ENCODE peak calls at places on chromosomes 5 and 9, in four cellular contexts. M is GM12878, P is K562, T is SK-N-SH. N is an unnamed sample.
A peak's percentile ranks its signal among the peaks of the same experiment; 100 is the strongest.

GRCh38 chr5:16378762-16379161 is 86.8 kb downstream of the ZNF622 start:
- DNase-seq in M (no peak), P (no peak), T (no peak), N (no peak)

GRCh38 chr9:84750152-84750865 is 80.8 kb downstream of the NTRK2 start:
- DNase-seq in P (no peak), M (no peak), T (no peak), N (no peak)

GRCh38 chr5:98904786-98905185 is 24.0 kb downstream of the CHD1 start:
- DNase-seq in P (no peak), T (no peak), M (no peak), N (peak; percentile 63)

GRCh38 chr5:9498541-9499497 is 47.1 kb downstream of the SEMA5A start:
- DNase-seq in P (peak; percentile 31), M (no peak), T (no peak), N (peak; percentile 20)

GRCh38 chr9:91180240-91180929 is 181.3 kb downstream of the AUH start:
- DNase-seq in T (no peak), P (no peak), M (no peak), N (no peak)

GRCh38 chr9:133714606-133715294 is 23.4 kb downstream of the SARDH start:
- DNase-seq in T (peak; percentile 59), P (no peak), M (no peak), N (peak; percentile 84)

GRCh38 chr5:147303251-147303650 is 68.4 kb downstream of the STK32A start:
- DNase-seq in M (no peak), P (no peak), T (no peak), N (peak; percentile 16)

GRCh38 chr5:178492278-178492677 is 97.9 kb downstream of the COL23A1 start:
- DNase-seq in P (no peak), T (no peak), M (no peak), N (no peak)

GRCh38 chr9:97425336-97425991 is 13.6 kb downstream of the TDRD7 start:
- DNase-seq in P (no peak), M (no peak), T (no peak), N (no peak)
- TF ChIP-seq MXI1 in P (no peak), M (no peak), T (no peak), N (no peak)

DNA sequence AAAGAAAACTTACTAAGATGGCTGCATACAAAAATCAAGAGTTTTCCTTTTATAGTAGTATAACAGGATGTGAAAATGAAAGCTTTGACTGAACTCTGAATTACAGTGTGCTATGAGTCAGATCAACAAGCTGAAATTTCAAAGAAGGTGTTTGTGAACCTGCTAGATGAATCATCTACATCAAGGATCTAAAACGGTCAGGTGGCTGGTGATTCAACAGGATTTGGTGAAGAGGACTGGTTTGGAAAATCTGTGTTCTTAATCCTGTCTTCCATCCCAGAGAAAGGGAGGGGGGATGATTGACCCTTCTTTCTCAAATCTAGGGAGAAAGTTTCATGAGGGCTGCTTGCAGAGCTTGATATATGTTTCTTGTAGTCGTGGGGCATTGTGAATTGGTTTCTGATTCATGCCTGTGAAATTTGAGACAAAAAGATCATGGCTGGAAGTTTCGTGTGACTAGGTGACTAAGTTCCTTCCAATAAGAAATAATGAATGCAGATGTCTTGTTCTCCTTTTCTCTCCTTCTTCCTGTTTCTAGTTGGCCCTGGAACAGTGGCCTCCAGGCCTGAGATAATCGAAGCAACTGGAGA is 67.0 kb downstream of the MRPS30 start:
- DNase-seq in T (no peak), M (peak; percentile 55), P (no peak), N (peak; percentile 52)
- TF ChIP-seq RCOR1 in T (no peak), M (no peak), P (no peak), N (no peak)

DNA sequence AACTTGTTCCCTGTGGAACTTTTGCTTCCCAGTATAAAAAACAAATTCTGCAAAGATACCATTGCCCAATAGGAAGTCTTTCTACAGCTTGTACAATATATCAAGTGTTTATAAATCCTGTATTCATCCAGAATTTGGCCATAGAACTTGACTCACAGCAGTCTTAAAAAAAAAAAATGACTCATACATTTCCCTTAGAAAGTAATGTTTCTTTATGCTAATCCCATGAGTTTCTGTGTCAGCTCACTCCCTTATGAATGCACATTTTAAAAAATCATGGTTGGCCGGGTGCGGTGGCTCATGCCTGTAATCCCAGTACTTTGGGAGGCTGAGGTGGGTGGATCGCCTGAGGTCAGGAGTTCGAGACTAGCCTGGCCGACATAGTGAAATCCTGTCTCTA is 89.3 kb upstream of the DMRT1 start:
- DNase-seq in M (no peak), T (no peak), P (no peak), N (peak; percentile 97)
- TF ChIP-seq MXI1 in M (no peak), T (no peak), P (no peak), N (no peak)

DNA sequence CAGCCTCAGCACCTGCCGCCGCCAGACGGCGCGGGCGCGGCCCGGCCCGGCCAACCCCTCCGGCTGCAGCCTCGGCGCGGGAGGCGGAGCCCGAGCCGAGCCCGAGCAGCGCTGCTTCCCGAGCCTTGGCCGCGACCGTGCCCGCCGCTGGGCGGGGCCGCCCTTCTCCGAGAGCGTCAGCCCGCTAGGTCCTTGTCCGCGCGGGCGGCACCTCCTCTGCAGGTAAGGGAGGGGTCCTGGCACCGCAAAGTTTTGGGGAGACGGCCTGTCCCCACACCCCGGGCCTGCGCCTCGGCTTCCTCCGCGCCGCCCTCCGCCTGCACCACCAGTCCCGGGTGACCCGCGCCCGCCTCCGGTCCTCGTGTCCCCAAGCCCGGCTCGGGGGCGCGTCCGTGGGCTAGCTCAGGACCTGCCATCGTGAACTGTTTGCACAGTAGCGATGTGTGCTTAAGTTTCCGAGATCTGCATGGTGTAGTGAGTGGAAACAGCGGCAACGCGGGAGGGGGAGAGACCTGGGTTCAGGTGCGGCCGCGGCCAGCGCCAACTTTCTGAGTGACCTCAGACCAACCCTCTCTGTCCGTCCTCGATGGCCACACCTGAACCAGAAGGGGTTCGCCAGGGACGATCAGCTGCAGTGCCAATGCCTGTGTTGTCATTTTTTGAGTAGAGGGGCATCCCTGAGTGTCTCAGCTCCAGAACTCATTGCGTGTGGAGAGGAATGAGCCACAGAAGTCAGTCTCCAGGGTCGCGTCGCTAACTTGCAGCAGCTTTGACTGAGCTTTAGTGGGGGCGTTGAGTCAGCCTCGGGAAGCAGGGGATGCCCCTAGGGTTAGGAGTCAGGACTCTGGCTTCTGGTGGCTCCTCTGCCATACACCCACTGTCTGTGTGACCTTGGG is at the start of gene FRMPD1:
- DNase-seq in T (peak; percentile 92), P (peak; percentile 75), M (no peak), N (peak; percentile 14)
- TF ChIP-seq RCOR1 in T (no peak), P (no peak), M (no peak), N (no peak)

GRCh38 chr5:89698028-89698427 is 711.5 kb downstream of the CETN3 start:
- DNase-seq in P (no peak), T (no peak), M (no peak), N (no peak)

GRCh38 chr5:89690331-89690730 is 719.2 kb downstream of the CETN3 start:
- DNase-seq in M (no peak), P (no peak), T (no peak), N (no peak)

GRCh38 chr5:89695371-89695770 is 714.2 kb downstream of the CETN3 start:
- DNase-seq in P (no peak), T (no peak), M (no peak), N (no peak)

GRCh38 chr5:89697581-89697980 is 712.0 kb downstream of the CETN3 start:
- DNase-seq in T (no peak), P (no peak), M (no peak), N (no peak)

DNA sequence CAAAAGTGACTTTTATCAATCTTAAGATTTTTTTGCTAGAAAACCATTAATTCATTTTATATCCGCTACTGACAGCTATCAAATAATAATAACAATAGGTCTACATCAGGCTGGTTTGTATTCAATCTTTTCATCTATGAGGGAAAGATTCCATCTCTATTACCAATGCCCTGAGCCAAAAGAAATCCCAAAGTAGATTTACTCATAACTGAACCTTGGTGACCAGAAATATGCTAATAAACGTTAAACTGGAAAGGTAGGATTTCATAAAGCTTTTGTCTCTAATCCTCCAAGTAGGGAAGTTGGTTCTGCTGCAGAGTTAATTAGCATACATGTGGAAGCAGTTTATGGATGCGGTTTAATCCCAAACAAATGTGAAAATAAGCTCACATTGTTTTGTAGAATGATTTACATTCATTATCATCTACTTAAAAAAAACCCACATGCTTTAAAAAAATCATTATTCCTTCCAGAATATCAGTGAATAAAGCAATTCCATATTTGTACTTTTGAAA is 715.5 kb downstream of the CETN3 start:
- DNase-seq in M (no peak), P (no peak), T (no peak), N (no peak)
- TF ChIP-seq MXI1 in M (no peak), P (no peak), T (no peak), N (no peak)

GRCh38 chr9:129283705-129284606 is 105.9 kb upstream of the IER5L start:
- DNase-seq in T (no peak), M (no peak), P (no peak), N (no peak)
- TF ChIP-seq RCOR1 in T (no peak), M (no peak), P (no peak), N (no peak)

GRCh38 chr5:172773481-172774469 is 2.8 kb upstream of the DUSP1 start:
- DNase-seq in T (no peak), M (no peak), P (no peak), N (peak; percentile 51)
- TF ChIP-seq MXI1 in T (no peak), M (no peak), P (no peak), N (no peak)

GRCh38 chr5:158194561-158194961 is 335.6 kb upstream of the CLINT1 start:
- DNase-seq in M (no peak), T (no peak), P (no peak), N (no peak)
- TF ChIP-seq RCOR1 in M (no peak), T (no peak), P (no peak), N (no peak)

GRCh38 chr9:115845648-115846312 is 307.8 kb upstream of the PAPPA start:
- DNase-seq in T (no peak), M (no peak), P (no peak), N (peak; percentile 92)
- TF ChIP-seq MXI1 in T (no peak), M (no peak), P (no peak), N (no peak)

DNA sequence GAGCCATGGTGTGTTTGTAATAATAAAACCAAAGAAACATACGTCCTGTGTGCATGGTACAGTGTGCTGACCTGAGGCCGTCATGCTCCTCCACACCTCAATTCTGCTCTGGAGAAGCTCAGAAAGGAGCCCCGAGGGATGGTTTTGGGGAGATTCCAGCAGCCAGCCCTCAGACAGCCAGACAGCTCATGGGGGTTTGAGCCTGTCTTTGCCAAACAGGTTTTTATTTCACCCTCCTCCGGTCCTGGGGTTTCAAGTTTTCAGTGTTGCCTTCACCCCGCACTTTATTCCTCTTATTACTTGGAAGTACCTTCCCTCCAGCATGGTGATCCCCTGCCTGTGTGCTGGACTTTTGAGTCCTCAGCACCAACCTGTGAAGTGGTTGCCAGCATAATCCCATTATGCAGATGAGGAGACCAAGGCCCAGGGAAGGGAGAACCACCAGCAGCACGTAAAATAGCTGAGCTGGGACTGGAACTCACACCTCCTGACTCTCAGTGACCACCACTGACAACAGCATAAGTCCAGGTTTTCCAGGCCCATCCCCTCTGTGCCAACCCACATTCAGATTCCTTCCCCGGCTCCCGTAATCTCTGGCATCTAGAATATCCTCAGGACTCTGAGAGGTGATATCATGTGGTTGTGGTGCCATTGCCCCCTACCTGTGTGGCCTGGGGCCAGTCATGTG is 35.1 kb downstream of the TGFBI start:
- DNase-seq in P (no peak), M (no peak), T (no peak), N (no peak)
- TF ChIP-seq RCOR1 in P (no peak), M (no peak), T (no peak), N (no peak)

N was measured in IMR-90.